ENCODE peak calls at places on chromosomes 5 and 9, in eight cellular contexts. O, Q, S, V, P, R, Z and T are unnamed samples. For H3K36me3, the result is how much of the 10 kb centered on the place peaks cover.

GRCh38 chr9:89421595-89421994 is 76.3 kb downstream of the SEMA4D start:
- DNase-seq in S (no peak), Q (no peak), V (no peak), P (no peak), O (no peak), R (peak), Z (no peak), T (peak)

GRCh38 chr5:17614872-17615605 is 4.8 kb downstream of the TAF11L12 start:
- DNase-seq in R (no peak), V (no peak), P (no peak), Q (no peak), Z (no peak), S (no peak), O (no peak), T (no peak)

GRCh38 chr5:96825243-96825642 is 17.5 kb upstream of the ERAP1 start:
- DNase-seq in R (no peak), Z (no peak), O (no peak), V (no peak), Q (no peak), S (no peak), P (no peak), T (no peak)

GRCh38 chr5:68345166-68345565 is 129.6 kb downstream of the PIK3R1 start:
- DNase-seq in Q (no peak), P (no peak), R (peak), O (no peak), V (no peak), S (no peak), Z (no peak), T (no peak)

GRCh38 chr5:126857472-126858410 is 80.8 kb downstream of the LMNB1 start:
- DNase-seq in R (no peak), V (no peak), P (no peak), S (no peak), O (no peak), Z (no peak), Q (no peak), T (peak)

GRCh38 chr9:93244510-93245436 is 60.8 kb downstream of the WNK2 start:
- DNase-seq in P (peak), O (no peak), V (no peak), R (no peak), Q (no peak), Z (no peak), S (no peak), T (no peak)

GRCh38 chr5:74055446-74056097 is 429.6 kb downstream of the ARHGEF28 start:
- DNase-seq in S (peak), V (no peak), R (no peak), Z (no peak), Q (peak), O (no peak), P (no peak), T (no peak)

GRCh38 chr5:72151169-72151568 is 43.9 kb downstream of the MAP1B start:
- DNase-seq in S (no peak), P (no peak), O (no peak), R (no peak), Q (no peak), V (no peak), Z (no peak), T (no peak)

GRCh38 chr5:171534009-171534895 is 114.8 kb downstream of the FGF18 start:
- DNase-seq in Q (no peak), S (peak), V (no peak), P (no peak), O (no peak), Z (no peak), R (no peak), T (no peak)

DNA sequence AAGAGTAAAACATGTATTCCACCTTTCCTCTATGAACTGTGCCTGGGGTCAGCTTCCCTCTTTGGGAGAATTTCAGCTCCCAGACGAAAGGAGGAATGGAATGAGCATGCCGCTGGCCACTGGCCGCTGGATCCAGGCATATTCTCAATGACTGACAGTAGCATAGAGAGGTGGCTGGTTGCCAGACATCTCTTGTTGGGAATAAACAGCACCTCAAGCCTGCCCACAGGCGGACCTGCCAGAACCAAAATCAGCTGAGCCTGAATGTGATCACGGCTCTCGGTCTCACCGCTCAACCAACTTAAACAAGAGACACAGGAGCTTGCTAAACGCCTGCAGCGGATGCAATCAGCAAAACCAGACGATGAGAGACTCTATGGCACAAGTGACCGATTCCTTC is 20.6 kb downstream of the TBC1D9B start:
- DNase-seq in R (no peak), S (no peak), Z (no peak), O (no peak), V (no peak), P (no peak), Q (no peak), T (peak)
- H3K36me3 ChIP-seq in R (half or more), S (under half), Z (under half), O (half or more), V (half or more), P (under half), Q (half or more), T (half or more)

GRCh38 chr5:7849531-7850240 is 1.2 kb downstream of the CFAP90 start:
- DNase-seq in O (no peak), S (peak), R (no peak), P (no peak), V (no peak), Z (peak), Q (peak), T (peak)
- H3K27ac ChIP-seq in O (no peak), S (no peak), R (no peak), P (no peak), V (no peak), Z (no peak), Q (no peak), T (no peak)

GRCh38 chr5:132211787-132212186 is 15.9 kb downstream of the P4HA2 start:
- DNase-seq in R (no peak), P (no peak), S (peak), Q (no peak), Z (no peak), O (no peak), V (peak), T (no peak)

GRCh38 chr5:132209901-132210545 is 17.6 kb downstream of the P4HA2 start:
- DNase-seq in V (no peak), P (no peak), O (no peak), Q (no peak), S (no peak), R (no peak), Z (no peak), T (no peak)

GRCh38 chr5:132209131-132209530 is 18.5 kb downstream of the P4HA2 start:
- DNase-seq in Z (no peak), O (no peak), S (no peak), Q (peak), R (peak), V (no peak), P (no peak), T (no peak)

GRCh38 chr5:132213666-132214065 is 14.0 kb downstream of the P4HA2 start:
- DNase-seq in O (no peak), P (no peak), Z (no peak), V (no peak), R (no peak), Q (no peak), S (no peak), T (no peak)

GRCh38 chr5:132210944-132211343 is 16.7 kb downstream of the P4HA2 start:
- DNase-seq in V (peak), Q (no peak), O (no peak), S (no peak), Z (no peak), R (no peak), P (no peak), T (no peak)
- H3K36me3 ChIP-seq in V (half or more), Q (half or more), O (under half), S (under half), Z (under half), R (half or more), P (under half), T (half or more)

DNA sequence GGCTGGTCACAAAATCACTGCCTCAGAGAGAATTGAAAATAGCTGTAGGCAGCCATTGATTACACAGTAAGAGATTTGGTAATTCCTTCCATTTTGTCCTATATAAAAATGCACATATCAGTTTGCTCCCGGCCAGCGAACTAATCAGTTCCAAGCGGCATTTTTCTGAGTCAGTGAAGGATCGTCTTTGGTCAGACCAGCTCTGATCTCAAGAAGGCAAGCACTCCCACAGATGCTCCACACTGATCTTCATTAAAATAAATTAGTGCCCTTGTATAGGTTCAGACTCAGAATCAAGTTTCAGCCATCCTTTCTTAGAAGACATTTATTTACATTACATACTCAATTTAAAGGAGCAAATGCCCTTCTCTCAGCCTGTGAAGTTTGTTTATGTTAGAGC is 56.8 kb downstream of the SNCAIP start:
- DNase-seq in Z (no peak), V (no peak), O (no peak), Q (no peak), P (no peak), S (no peak), R (no peak), T (no peak)
- H3K27ac ChIP-seq in Z (no peak), V (no peak), O (no peak), Q (no peak), P (no peak), S (no peak), R (no peak), T (no peak)

DNA sequence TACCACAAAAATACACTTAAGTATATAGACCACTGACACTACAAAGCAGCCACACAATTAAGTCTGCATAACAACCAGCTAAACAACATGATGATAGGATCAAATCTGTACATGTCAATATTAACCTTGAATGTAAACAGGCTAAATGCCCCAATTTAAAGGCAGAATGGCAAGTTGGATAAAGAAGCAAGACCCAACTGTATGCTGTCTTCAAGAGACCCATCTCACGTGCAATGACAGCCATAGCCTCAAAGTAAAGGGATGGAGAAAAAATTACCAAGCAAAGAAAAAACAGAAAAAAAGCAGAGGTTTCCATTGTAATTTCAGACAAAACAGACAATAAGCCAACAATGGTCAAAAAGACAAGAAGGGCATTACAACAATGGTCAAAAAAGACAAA is 77.3 kb upstream of the APC start:
- DNase-seq in Q (no peak), V (no peak), R (no peak), P (no peak), S (no peak), O (no peak), Z (no peak), T (no peak)
- H3K36me3 ChIP-seq in Q (under half), V (under half), R (under half), P (under half), S (under half), O (under half), Z (under half), T (under half)

GRCh38 chr9:73077625-73078030 is 74.0 kb upstream of the ANXA1 start:
- DNase-seq in Q (no peak), V (no peak), P (no peak), O (no peak), Z (no peak), S (no peak), R (no peak), T (no peak)

GRCh38 chr9:73074176-73074708 is 77.4 kb upstream of the ANXA1 start:
- DNase-seq in Z (no peak), O (no peak), P (no peak), S (no peak), V (no peak), Q (peak), R (no peak), T (no peak)

GRCh38 chr9:73079326-73079725 is 72.3 kb upstream of the ANXA1 start:
- DNase-seq in P (peak), Q (no peak), S (peak), Z (no peak), V (no peak), R (no peak), O (no peak), T (no peak)

DNA sequence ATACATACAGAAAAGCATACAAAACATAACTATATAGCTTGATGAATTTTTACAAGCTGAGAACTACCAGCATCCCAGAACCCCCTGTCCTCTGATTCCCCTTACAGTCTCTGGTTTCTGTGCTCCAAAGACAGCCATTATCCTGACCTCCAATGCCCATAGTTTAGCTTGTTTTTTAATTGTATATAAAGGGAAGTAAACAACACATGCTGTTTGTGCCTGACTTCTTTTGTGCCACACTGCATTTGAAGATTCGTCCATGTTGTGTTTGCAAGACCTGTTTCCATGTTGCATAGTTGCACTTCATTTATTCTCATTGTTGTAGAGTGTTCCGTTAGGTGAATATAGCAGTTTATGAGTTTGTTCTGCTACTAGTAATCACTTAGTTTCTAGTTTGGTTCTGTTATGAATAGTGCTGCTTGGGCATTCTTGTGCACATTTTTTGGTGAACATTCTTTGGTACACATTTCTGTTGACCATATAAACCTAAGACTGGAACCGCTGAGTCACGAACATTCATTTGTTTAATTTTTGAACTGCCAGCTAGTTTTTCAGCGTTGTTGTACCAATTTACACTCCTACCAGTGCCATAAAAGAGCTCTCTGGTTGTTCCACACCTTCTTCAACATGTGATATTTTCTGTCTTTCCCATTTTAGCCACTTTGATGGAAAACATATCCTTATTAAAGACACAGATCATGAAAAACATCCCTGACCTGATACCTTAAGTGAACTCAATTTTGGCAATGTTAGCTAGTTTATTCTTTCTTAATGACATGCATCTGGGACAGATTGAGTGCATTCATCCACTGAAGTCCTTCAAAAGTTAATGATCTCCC is 78.1 kb upstream of the ANXA1 start:
- DNase-seq in S (no peak), Q (peak), O (no peak), V (no peak), R (peak), P (no peak), Z (no peak), T (no peak)
- H3K27ac ChIP-seq in S (no peak), Q (peak), O (peak), V (no peak), R (peak), P (no peak), Z (no peak), T (no peak)

GRCh38 chr9:77023726-77024125 is 4.3 kb downstream of the FOXB2 start:
- DNase-seq in O (no peak), Z (no peak), Q (no peak), P (no peak), S (no peak), V (no peak), R (no peak), T (peak)
- H3K36me3 ChIP-seq in O (under half), Z (under half), Q (under half), P (under half), S (under half), V (under half), R (under half), T (under half)

DNA sequence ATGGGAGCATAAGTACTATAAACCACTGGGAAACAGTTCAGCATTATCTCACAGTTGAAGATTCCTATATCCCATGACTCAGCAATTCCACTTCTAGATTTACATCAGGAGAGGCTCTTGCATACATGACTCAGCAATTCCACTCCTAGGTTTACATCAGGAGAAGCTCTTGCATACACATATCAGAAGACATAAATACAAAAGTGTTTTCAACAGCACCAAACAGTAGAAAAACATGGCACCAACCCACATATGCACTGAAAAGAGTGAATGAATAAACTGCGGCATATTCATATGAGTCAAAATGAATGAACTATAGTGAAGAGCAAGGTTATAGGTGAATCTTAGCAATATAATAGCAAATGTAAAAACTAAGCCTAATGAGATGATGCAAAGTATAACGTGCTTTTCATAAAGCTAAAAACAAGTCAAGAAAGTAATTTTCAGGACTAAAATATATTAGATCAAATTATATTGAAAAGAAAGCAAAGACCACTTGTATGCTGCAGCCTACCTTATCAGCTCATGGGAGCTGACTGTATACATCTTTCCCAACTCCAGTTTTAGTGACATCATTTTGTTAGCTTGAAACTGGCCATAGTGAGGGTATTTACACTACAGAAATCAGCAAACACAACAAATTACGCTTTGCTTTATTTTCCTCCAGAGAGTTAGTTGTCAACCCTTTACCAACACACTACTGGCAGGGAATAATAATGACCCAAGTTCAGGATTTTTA is 95.8 kb downstream of the ANKRD18B start:
- DNase-seq in R (peak), O (no peak), V (no peak), S (peak), Q (peak), P (peak), Z (peak), T (peak)
- H3K27ac ChIP-seq in R (no peak), O (no peak), V (no peak), S (no peak), Q (no peak), P (no peak), Z (no peak), T (no peak)